ENCODE peak calls at places on chromosomes 4 and X, in eight cellular contexts. H is heart right ventricle; L is kidney; I is testis; B is A549; E is thoracic aorta; Y is pancreas; R is CD8-positive, alpha-beta T cell. A is an unnamed sample. For H3K9me3, the result is how much of the 10 kb centered on the place peaks cover.

GRCh38 chrX:723781-724180 is 93.2 kb downstream of the SHOX start:
- DNase-seq in H (no peak), L (no peak), I (no peak), B (no peak), E (no peak), Y (no peak), R (no peak), A (no peak)

GRCh38 chrX:130024127-130024526 is 41.7 kb downstream of the BCORL1 start:
- DNase-seq in H (peak), L (peak), I (peak), B (peak), E (peak), Y (peak), R (peak), A (no peak)

GRCh38 chr4:36761625-36762024 is 480.2 kb downstream of the DTHD1 start:
- DNase-seq in H (no peak), L (no peak), I (no peak), B (no peak), E (no peak), Y (no peak), R (no peak), A (no peak)

GRCh38 chrX:106726485-106727437 is at the start of gene RNF128:
- DNase-seq in H (peak), L (peak), I (peak), B (peak), E (no peak), Y (peak), R (peak), A (peak)

GRCh38 chr4:140163029-140163810 is 9.2 kb upstream of the MAML3 start:
- DNase-seq in H (no peak), L (no peak), I (peak), B (no peak), E (no peak), Y (no peak), R (no peak), A (no peak)

GRCh38 chrX:117998171-117998570 is 118.4 kb downstream of the KLHL13 start:
- DNase-seq in H (no peak), L (no peak), I (no peak), B (no peak), E (no peak), Y (no peak), R (no peak), A (no peak)

GRCh38 chrX:10119399-10119990 is 37.3 kb upstream of the CLCN4 start:
- DNase-seq in H (no peak), L (no peak), I (peak), B (peak), E (peak), Y (peak), R (peak), A (no peak)

GRCh38 chr4:123478859-123479345 is 82.3 kb downstream of the SPRY1 start:
- DNase-seq in H (no peak), L (no peak), I (no peak), B (no peak), E (no peak), Y (peak), R (no peak), A (no peak)

GRCh38 chrX:97494756-97495372 is 611.2 kb downstream of the RPA4 start:
- DNase-seq in H (no peak), L (no peak), I (no peak), B (no peak), E (no peak), Y (no peak), R (no peak), A (no peak)

GRCh38 chrX:8254386-8254785 is 83.3 kb upstream of the VCX2 start:
- DNase-seq in H (no peak), L (no peak), I (no peak), B (no peak), E (no peak), Y (no peak), R (no peak), A (no peak)

GRCh38 chr4:189202182-189202868 is 738.3 kb upstream of the FRG1 start:
- DNase-seq in H (peak), L (peak), I (peak), B (peak), E (peak), Y (peak), R (no peak), A (no peak)

GRCh38 chrX:28498658-28499057 is 88.6 kb upstream of the IL1RAPL1 start:
- DNase-seq in H (no peak), L (no peak), I (no peak), B (no peak), E (no peak), Y (no peak), R (no peak), A (no peak)

GRCh38 chr4:158176108-158176507 is 3.3 kb upstream of the GASK1B start:
- DNase-seq in H (no peak), L (no peak), I (no peak), B (no peak), E (peak), Y (no peak), R (no peak), A (no peak)

GRCh38 chr4:169160825-169161224 is 109.9 kb downstream of the SH3RF1 start:
- DNase-seq in H (no peak), L (no peak), I (peak), B (no peak), E (no peak), Y (no peak), R (no peak), A (no peak)

GRCh38 chr4:98987720-98988119 is 7.8 kb upstream of the METAP1 start:
- DNase-seq in H (no peak), L (no peak), I (no peak), B (no peak), E (no peak), Y (no peak), R (no peak), A (no peak)

GRCh38 chr4:118839221-118839927 is 3.4 kb upstream of the SEC24D start:
- DNase-seq in H (no peak), L (no peak), I (no peak), B (no peak), E (no peak), Y (no peak), R (no peak), A (no peak)

GRCh38 chr4:135382280-135382679 is 1180.7 kb upstream of the PABPC4L start:
- DNase-seq in H (no peak), L (no peak), I (no peak), B (no peak), E (no peak), Y (no peak), R (no peak), A (no peak)

GRCh38 chr4:81746071-81746470 is 274.4 kb upstream of the RASGEF1B start:
- DNase-seq in H (no peak), L (no peak), I (no peak), B (no peak), E (no peak), Y (no peak), R (no peak), A (no peak)

GRCh38 chr4:139014391-139015268 is 951 bp upstream of the NOCT start:
- DNase-seq in H (no peak), L (no peak), I (no peak), B (peak), E (no peak), Y (peak), R (no peak), A (no peak)

GRCh38 chrX:39011454-39012204 is 210.4 kb downstream of the MID1IP1 start:
- DNase-seq in H (no peak), L (no peak), I (no peak), B (no peak), E (peak), Y (no peak), R (no peak), A (no peak)

GRCh38 chrX:21870494-21870893 is 14.7 kb downstream of the YY2 start:
- DNase-seq in H (no peak), L (no peak), I (no peak), B (no peak), E (no peak), Y (no peak), R (no peak), A (no peak)

GRCh38 chrX:13747836-13748235 is 13.3 kb downstream of the OFD1 start:
- DNase-seq in H (no peak), L (no peak), I (peak), B (peak), E (no peak), Y (peak), R (peak), A (no peak)

GRCh38 chr4:146335763-146336412 is 121.5 kb downstream of the REELD1 start:
- DNase-seq in H (no peak), L (no peak), I (no peak), B (no peak), E (no peak), Y (no peak), R (no peak), A (no peak)

GRCh38 chr4:56512166-56512565 is 6.6 kb downstream of the ARL9 start:
- DNase-seq in H (no peak), L (no peak), I (no peak), B (no peak), E (no peak), Y (no peak), R (no peak), A (no peak)

GRCh38 chrX:149004936-149005335 is 500.2 kb downstream of the IDS start:
- DNase-seq in H (no peak), L (no peak), I (no peak), B (no peak), E (no peak), Y (no peak), R (no peak), A (no peak)

GRCh38 chrX:131955099-131955777 is 67.9 kb upstream of the STK26 start:
- DNase-seq in H (no peak), L (no peak), I (no peak), B (no peak), E (no peak), Y (no peak), R (no peak), A (no peak)

GRCh38 chrX:131958724-131959123 is 64.4 kb upstream of the STK26 start:
- DNase-seq in H (no peak), L (no peak), I (no peak), B (no peak), E (no peak), Y (no peak), R (no peak), A (no peak)
- H3K9me3 ChIP-seq in H (under half), L (under half), I (under half), B (under half), E (under half), Y (under half), R (under half), A (under half)

DNA sequence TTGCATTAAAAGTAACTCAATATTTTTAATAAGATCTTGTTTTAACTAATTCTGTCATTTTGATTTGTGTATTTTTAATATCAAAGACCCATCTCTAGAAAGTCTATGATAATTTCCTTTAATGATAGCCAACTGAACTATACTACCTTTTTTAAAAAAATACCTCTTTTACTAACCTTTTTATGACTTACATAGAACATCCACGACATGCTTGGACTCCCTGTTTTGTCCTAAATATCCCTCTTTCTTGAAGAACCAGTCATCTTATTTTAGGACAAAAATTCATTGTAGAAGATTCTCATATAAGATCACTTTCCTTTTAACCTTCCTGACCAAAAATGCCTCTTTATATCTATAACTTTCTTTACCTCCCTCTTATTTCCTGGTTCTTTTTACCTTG is 76.8 kb upstream of the GC start:
- DNase-seq in H (no peak), L (no peak), I (no peak), B (no peak), E (no peak), Y (no peak), R (no peak), A (no peak)
- H3K9me3 ChIP-seq in H (under half), L (under half), I (under half), B (under half), E (under half), Y (under half), R (under half), A (under half)

GRCh38 chr4:174538876-174539250 is 16.6 kb upstream of the HPGD start:
- DNase-seq in H (no peak), L (no peak), I (no peak), B (no peak), E (no peak), Y (no peak), R (no peak), A (no peak)

GRCh38 chr4:174539571-174539970 is 17.3 kb upstream of the HPGD start:
- DNase-seq in H (no peak), L (no peak), I (no peak), B (no peak), E (no peak), Y (no peak), R (no peak), A (no peak)

GRCh38 chr4:174538123-174538875 is 16.0 kb upstream of the HPGD start:
- DNase-seq in H (no peak), L (no peak), I (no peak), B (no peak), E (no peak), Y (no peak), R (no peak), A (no peak)

GRCh38 chr4:174537634-174538033 is 15.3 kb upstream of the HPGD start:
- DNase-seq in H (no peak), L (no peak), I (no peak), B (no peak), E (no peak), Y (no peak), R (no peak), A (no peak)

DNA sequence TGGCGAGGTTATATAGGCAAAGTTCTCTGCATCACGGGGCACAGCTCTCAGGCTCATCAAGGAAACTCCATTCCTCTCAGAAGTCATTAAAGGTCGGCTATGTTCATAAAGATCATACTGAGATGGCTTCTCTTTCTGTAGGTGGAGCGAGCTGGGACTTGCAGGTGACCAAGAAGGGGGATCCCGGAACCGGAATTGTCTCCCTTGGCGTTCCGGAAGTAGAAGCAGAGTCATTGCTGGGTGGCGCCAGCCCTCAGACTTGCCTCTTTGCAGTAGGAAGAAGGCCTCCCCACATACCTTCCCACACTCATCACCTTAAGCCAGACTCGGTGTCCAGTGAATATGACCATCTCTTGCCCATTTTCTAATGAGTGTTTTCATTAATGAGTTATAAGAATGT is 17.9 kb upstream of the HPGD start:
- DNase-seq in H (no peak), L (no peak), I (no peak), B (no peak), E (no peak), Y (no peak), R (no peak), A (no peak)
- H3K9me3 ChIP-seq in H (under half), L (under half), I (under half), B (under half), E (under half), Y (under half), R (under half), A (under half)

DNA sequence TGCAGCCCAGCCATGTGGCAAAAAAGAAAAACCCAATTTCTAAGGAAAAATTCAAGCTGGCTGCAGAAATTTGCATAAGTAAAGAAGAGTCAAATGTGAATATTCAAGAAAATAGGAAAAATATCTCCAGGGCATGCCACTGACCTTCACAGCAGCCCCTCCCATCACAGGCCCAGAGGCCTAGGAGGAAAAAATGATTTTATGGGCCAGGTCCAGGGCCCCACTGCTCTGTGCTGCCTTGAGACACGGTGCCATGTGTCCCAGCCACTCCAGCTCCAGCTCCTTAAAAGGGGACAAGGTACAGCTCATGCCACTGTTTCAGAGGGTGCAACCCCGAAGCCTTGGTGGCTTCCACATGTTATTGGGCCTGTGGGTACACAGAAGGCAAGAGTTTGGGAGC is 182.7 kb upstream of the FGF16 start:
- DNase-seq in H (no peak), L (no peak), I (no peak), B (no peak), E (no peak), Y (no peak), R (no peak), A (no peak)
- H3K9me3 ChIP-seq in H (under half), L (under half), I (under half), B (under half), E (under half), Y (under half), R (under half), A (under half)

GRCh38 chrX:145886469-145886868 is 68.8 kb downstream of the SLITRK2 start:
- DNase-seq in H (no peak), L (no peak), I (no peak), B (no peak), E (no peak), Y (no peak), R (no peak), A (no peak)

DNA sequence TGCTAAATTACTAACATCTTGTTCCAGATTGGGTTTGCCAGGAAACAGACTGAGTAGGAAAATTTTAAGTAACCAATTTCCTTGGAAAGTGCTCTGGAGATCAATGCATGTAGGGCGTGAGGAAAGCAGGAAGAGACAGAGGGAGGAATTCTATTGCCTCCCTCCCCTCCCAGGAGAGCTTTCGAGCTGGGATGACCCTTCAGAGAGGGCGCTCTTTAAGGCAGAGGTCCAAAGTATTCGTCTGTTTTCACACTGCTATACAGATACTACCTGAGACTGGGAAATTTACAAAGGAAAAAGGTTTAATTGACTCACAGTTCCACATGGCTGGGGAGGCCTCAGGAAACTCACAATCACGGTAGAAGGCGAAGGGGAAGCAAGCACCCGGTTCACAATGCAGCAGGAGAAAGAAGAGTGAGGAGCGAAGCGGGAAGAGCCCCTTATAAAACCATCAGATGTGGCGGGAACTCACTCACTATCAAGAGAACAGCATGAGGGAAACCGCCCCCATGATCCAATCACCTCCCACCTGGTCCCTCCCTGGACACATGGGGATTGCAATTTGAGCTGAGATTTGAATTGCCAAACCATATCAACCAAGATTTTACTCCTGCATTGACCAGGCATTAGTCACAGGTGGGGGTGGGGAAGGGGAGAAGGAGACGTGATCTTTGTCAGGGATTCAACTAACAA is 63.7 kb downstream of the SLITRK2 start:
- DNase-seq in H (no peak), L (no peak), I (no peak), B (no peak), E (no peak), Y (no peak), R (no peak), A (no peak)
- H3K9me3 ChIP-seq in H (under half), L (under half), I (under half), B (under half), E (under half), Y (under half), R (under half), A (under half)

A was measured in RWPE2.